ENCODE peak calls at places on chromosome 11, in eight cellular contexts. K is fibroblast of the aortic adventitia; U is cardiac fibroblast; S is GM12892; R is activated T-helper 1 cell treated with Interleukin-2 at 50 U/mL for 16 hours; C is fibroblast of gingiva; M is activated CD8-positive, alpha-beta memory T cell treated with anti-CD3 and anti-CD28 coated beads for 1 hour; W is left kidney. A is an unnamed sample.
A peak's percentile ranks its signal among the peaks of the same experiment; 100 is the strongest.

GRCh38 chr11:73632996-73633395 is 13.4 kb upstream of the PLEKHB1 start:
- DNase-seq in C (no peak), S (no peak), U (no peak), R (no peak), K (no peak), W (no peak), M (no peak), A (no peak)

GRCh38 chr11:21460082-21460481 is 732.8 kb upstream of the ANO5 start:
- DNase-seq in W (no peak), C (no peak), K (no peak), M (no peak), S (no peak), U (no peak), R (no peak), A (no peak)

GRCh38 chr11:133443361-133443760 is 88.9 kb downstream of the OPCML start:
- DNase-seq in W (no peak), M (no peak), K (no peak), R (no peak), U (no peak), C (no peak), S (no peak), A (no peak)

GRCh38 chr11:68127791-68128681 is 6.8 kb upstream of the CHKA start:
- DNase-seq in W (peak; percentile 95), R (no peak), C (peak; percentile 62), U (peak; percentile 89), S (no peak), M (no peak), K (peak; percentile 33), A (no peak)

GRCh38 chr11:131628739-131629138 is 258.3 kb downstream of the NTM start:
- DNase-seq in S (no peak), R (no peak), C (no peak), W (no peak), U (no peak), M (no peak), K (no peak), A (no peak)

GRCh38 chr11:81967242-81967641 is 766.4 kb downstream of the FAM181B start:
- DNase-seq in R (no peak), M (no peak), C (no peak), S (no peak), U (peak; percentile 2), K (peak; percentile 44), W (no peak), A (no peak)

GRCh38 chr11:36791957-36792356 is 193.9 kb upstream of the RAG2 start:
- DNase-seq in R (no peak), C (no peak), K (no peak), M (no peak), W (no peak), S (no peak), U (no peak), A (no peak)

GRCh38 chr11:109247071-109247470 is 174.9 kb upstream of the C11orf87 start:
- DNase-seq in U (peak; percentile 7), S (no peak), K (peak; percentile 40), C (peak; percentile 33), R (no peak), W (no peak), M (no peak), A (no peak)

GRCh38 chr11:36010010-36010740 is 66.3 kb downstream of the LDLRAD3 start:
- DNase-seq in K (peak; percentile 37), R (no peak), W (no peak), C (peak; percentile 65), M (no peak), U (peak; percentile 48), S (no peak), A (no peak)